ENCODE peak calls at places on chromosomes 5 and 9, in eight cellular contexts. One of them, this sample, is unnamed.

GRCh38 chr5:142319105-142319504 is 5.7 kb downstream of the SPRY4 start:
- DNase-seq in heart right ventricle: no peak
- DNase-seq in coronary artery: no peak
- DNase-seq in right lobe of liver: no peak
- DNase-seq in Peyer's patch: no peak
- DNase-seq in OCI-LY7: no peak
- DNase-seq in fibroblast of mammary gland: peak; percentile 38
- DNase-seq in breast epithelium: no peak
- DNase-seq in this sample: peak; percentile 43

GRCh38 chr5:72057816-72058215 is 49.5 kb upstream of the MAP1B start:
- DNase-seq in fibroblast of mammary gland: no peak
- DNase-seq in coronary artery: no peak
- DNase-seq in Peyer's patch: no peak
- DNase-seq in right lobe of liver: no peak
- DNase-seq in breast epithelium: no peak
- DNase-seq in heart right ventricle: no peak
- DNase-seq in OCI-LY7: no peak
- DNase-seq in this sample: no peak

GRCh38 chr5:142317673-142318261 is 7.1 kb downstream of the SPRY4 start:
- DNase-seq in breast epithelium: no peak
- DNase-seq in Peyer's patch: no peak
- DNase-seq in OCI-LY7: no peak
- DNase-seq in fibroblast of mammary gland: peak; percentile 38
- DNase-seq in coronary artery: no peak
- DNase-seq in heart right ventricle: peak; percentile 35
- DNase-seq in right lobe of liver: no peak
- DNase-seq in this sample: no peak

GRCh38 chr9:38144421-38144820 is 75.4 kb upstream of the SHB start:
- DNase-seq in OCI-LY7: no peak
- DNase-seq in coronary artery: no peak
- DNase-seq in breast epithelium: no peak
- DNase-seq in fibroblast of mammary gland: peak; percentile 17
- DNase-seq in Peyer's patch: no peak
- DNase-seq in right lobe of liver: no peak
- DNase-seq in heart right ventricle: no peak
- DNase-seq in this sample: peak; percentile 38

GRCh38 chr5:143008809-143009521 is 238.8 kb downstream of the ARHGAP26 start:
- DNase-seq in breast epithelium: no peak
- DNase-seq in right lobe of liver: no peak
- DNase-seq in fibroblast of mammary gland: peak; percentile 100
- DNase-seq in coronary artery: no peak
- DNase-seq in heart right ventricle: no peak
- DNase-seq in OCI-LY7: no peak
- DNase-seq in Peyer's patch: peak; percentile 35
- DNase-seq in this sample: peak; percentile 95

GRCh38 chr5:8061140-8061469 is 192.2 kb downstream of the MTRR start:
- DNase-seq in right lobe of liver: no peak
- DNase-seq in OCI-LY7: no peak
- DNase-seq in fibroblast of mammary gland: no peak
- DNase-seq in coronary artery: no peak
- DNase-seq in Peyer's patch: no peak
- DNase-seq in heart right ventricle: no peak
- DNase-seq in breast epithelium: no peak
- DNase-seq in this sample: no peak

GRCh38 chr5:134411546-134412266 is at the start of gene CDKN2AIPNL:
- DNase-seq in breast epithelium: peak; percentile 88
- DNase-seq in OCI-LY7: peak; percentile 91
- DNase-seq in Peyer's patch: peak; percentile 91
- DNase-seq in right lobe of liver: peak; percentile 95
- DNase-seq in coronary artery: peak; percentile 92
- DNase-seq in fibroblast of mammary gland: peak; percentile 79
- DNase-seq in heart right ventricle: peak; percentile 94
- DNase-seq in this sample: peak; percentile 88

GRCh38 chr5:101942321-101942882 is 353.7 kb downstream of the SLCO4C1 start:
- DNase-seq in fibroblast of mammary gland: peak; percentile 1
- DNase-seq in breast epithelium: no peak
- DNase-seq in heart right ventricle: no peak
- DNase-seq in coronary artery: no peak
- DNase-seq in OCI-LY7: peak; percentile 35
- DNase-seq in Peyer's patch: no peak
- DNase-seq in right lobe of liver: no peak
- DNase-seq in this sample: peak; percentile 32

GRCh38 chr5:65262094-65262493 is 219.6 kb downstream of the ADAMTS6 start:
- DNase-seq in breast epithelium: no peak
- DNase-seq in heart right ventricle: no peak
- DNase-seq in right lobe of liver: no peak
- DNase-seq in OCI-LY7: no peak
- DNase-seq in coronary artery: no peak
- DNase-seq in Peyer's patch: no peak
- DNase-seq in fibroblast of mammary gland: no peak
- DNase-seq in this sample: no peak

GRCh38 chr9:21294904-21295538 is 10.1 kb downstream of the IFNA5 start:
- DNase-seq in OCI-LY7: no peak
- DNase-seq in Peyer's patch: no peak
- DNase-seq in right lobe of liver: no peak
- DNase-seq in fibroblast of mammary gland: no peak
- DNase-seq in heart right ventricle: no peak
- DNase-seq in coronary artery: no peak
- DNase-seq in breast epithelium: no peak
- DNase-seq in this sample: no peak

GRCh38 chr9:113562653-113563381 is 99.3 kb downstream of the RGS3 start:
- DNase-seq in breast epithelium: peak; percentile 28
- DNase-seq in coronary artery: peak; percentile 49
- DNase-seq in OCI-LY7: no peak
- DNase-seq in Peyer's patch: no peak
- DNase-seq in heart right ventricle: no peak
- DNase-seq in fibroblast of mammary gland: no peak
- DNase-seq in right lobe of liver: peak; percentile 21
- DNase-seq in this sample: no peak

GRCh38 chr5:150616506-150616905 is 24.0 kb upstream of the SYNPO start:
- DNase-seq in coronary artery: no peak
- DNase-seq in heart right ventricle: no peak
- DNase-seq in OCI-LY7: no peak
- DNase-seq in right lobe of liver: no peak
- DNase-seq in breast epithelium: no peak
- DNase-seq in Peyer's patch: no peak
- DNase-seq in fibroblast of mammary gland: no peak
- DNase-seq in this sample: no peak

GRCh38 chr9:114902773-114903589 is 27.4 kb downstream of the TNFSF8 start:
- DNase-seq in OCI-LY7: peak; percentile 41
- DNase-seq in breast epithelium: no peak
- DNase-seq in Peyer's patch: no peak
- DNase-seq in right lobe of liver: no peak
- DNase-seq in heart right ventricle: no peak
- DNase-seq in coronary artery: no peak
- DNase-seq in fibroblast of mammary gland: no peak
- DNase-seq in this sample: peak; percentile 31

DNA sequence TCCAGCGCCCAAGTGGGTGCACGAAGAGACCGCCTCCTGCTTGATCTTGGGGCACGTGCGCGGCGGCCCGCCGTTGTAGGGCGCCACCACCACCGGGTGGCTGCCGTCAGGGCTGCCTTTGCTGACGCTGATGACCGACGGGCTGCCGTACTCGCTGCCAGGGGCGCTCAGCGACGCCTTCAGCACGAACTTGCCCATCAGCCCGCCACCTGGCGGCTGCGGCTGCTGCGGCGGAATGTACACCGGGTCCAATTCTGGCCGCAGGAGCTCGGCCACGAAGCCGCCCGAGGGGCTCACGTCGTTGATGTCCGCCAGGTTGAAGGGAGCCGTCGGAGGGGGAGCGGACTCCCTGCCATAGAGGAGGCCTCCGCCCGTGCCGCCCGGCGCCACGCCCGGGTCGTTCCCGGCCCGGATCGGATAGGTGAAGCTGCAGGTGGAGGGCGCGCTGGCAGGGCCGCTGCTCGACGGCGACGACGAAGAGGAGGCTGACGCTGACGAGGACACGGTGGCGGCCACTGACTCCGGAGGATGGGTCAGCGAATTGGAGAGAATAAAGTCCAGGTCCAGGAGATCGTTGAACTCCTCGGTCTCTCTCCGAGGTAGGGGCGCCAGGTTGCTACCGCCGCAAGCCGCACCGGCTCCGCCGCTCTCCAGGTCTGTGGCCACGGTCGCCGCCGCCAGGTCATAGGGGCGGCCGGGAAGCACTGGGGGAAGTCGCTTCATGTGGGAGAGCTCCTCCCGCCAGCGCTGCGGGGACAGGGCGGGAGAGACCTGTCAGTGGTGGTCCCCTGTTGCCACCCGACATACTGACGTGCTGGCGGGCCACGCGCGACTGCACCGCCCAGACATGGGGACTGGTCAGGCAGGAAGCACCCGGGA is 1.8 kb downstream of the KLF4 start:
- DNase-seq in fibroblast of mammary gland: peak; percentile 48
- DNase-seq in heart right ventricle: peak; percentile 67
- DNase-seq in breast epithelium: peak; percentile 64
- DNase-seq in Peyer's patch: no peak
- DNase-seq in coronary artery: peak; percentile 81
- DNase-seq in right lobe of liver: peak; percentile 74
- DNase-seq in OCI-LY7: no peak
- DNase-seq in this sample: peak; percentile 50
- TF ChIP-seq CTCF in fibroblast of mammary gland: peak; percentile 24
- TF ChIP-seq CTCF in heart right ventricle: peak; percentile 71
- TF ChIP-seq CTCF in breast epithelium: peak; percentile 50
- TF ChIP-seq CTCF in Peyer's patch: peak; percentile 19
- TF ChIP-seq CTCF in coronary artery: no peak
- TF ChIP-seq CTCF in right lobe of liver: peak; percentile 43
- TF ChIP-seq CTCF in OCI-LY7: no peak
- TF ChIP-seq CTCF in this sample: peak; percentile 69

DNA sequence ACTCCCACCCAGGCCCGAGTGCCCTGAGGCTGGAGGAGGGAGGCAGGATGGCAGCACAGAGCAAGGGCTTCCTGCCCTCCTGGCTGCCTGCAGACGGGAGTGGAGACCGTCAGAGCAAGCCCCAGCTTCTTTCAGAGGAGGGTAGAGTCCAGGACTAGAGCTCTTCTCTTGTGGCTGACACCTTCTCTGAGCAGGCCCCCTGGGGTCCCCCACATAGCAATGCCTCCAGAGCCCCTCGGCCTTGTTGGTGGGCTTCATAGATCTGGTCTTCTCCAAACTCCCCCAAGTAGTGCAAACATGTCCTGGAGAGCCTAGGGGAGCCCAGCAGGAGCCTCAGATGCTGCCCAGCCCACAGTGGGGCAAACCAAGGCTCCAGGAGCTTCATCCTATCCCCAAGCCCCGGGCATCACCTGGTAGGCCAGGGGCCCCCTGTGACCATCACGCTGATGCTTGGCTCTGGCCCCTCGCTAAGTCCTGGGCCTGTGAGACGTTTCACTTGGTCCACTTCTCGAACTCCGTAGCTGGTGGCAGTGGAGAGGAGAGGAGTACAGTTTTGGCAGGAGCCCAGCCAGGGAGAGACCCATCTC is 2.0 kb downstream of the MZB1 start:
- DNase-seq in breast epithelium: no peak
- DNase-seq in heart right ventricle: no peak
- DNase-seq in Peyer's patch: no peak
- DNase-seq in fibroblast of mammary gland: no peak
- DNase-seq in OCI-LY7: peak; percentile 70
- DNase-seq in coronary artery: no peak
- DNase-seq in right lobe of liver: no peak
- DNase-seq in this sample: no peak
- H3K4me3 ChIP-seq in breast epithelium: peak overlapping the region; percentile 61
- H3K4me3 ChIP-seq in heart right ventricle: no peak overlapping the region
- H3K4me3 ChIP-seq in Peyer's patch: peak overlapping the region; percentile 30
- H3K4me3 ChIP-seq in fibroblast of mammary gland: no peak overlapping the region
- H3K4me3 ChIP-seq in OCI-LY7: peak overlapping the region; percentile 79
- H3K4me3 ChIP-seq in coronary artery: no peak overlapping the region
- H3K4me3 ChIP-seq in right lobe of liver: no peak overlapping the region
- H3K4me3 ChIP-seq in this sample: no peak overlapping the region

GRCh38 chr5:52119768-52120167 is 667.9 kb upstream of the ITGA1 start:
- DNase-seq in fibroblast of mammary gland: no peak
- DNase-seq in Peyer's patch: no peak
- DNase-seq in OCI-LY7: no peak
- DNase-seq in coronary artery: no peak
- DNase-seq in right lobe of liver: no peak
- DNase-seq in heart right ventricle: no peak
- DNase-seq in breast epithelium: no peak
- DNase-seq in this sample: no peak
- TF ChIP-seq CTCF in fibroblast of mammary gland: no peak
- TF ChIP-seq CTCF in Peyer's patch: no peak
- TF ChIP-seq CTCF in OCI-LY7: no peak
- TF ChIP-seq CTCF in coronary artery: no peak
- TF ChIP-seq CTCF in right lobe of liver: no peak
- TF ChIP-seq CTCF in heart right ventricle: no peak
- TF ChIP-seq CTCF in breast epithelium: no peak
- TF ChIP-seq CTCF in this sample: no peak

DNA sequence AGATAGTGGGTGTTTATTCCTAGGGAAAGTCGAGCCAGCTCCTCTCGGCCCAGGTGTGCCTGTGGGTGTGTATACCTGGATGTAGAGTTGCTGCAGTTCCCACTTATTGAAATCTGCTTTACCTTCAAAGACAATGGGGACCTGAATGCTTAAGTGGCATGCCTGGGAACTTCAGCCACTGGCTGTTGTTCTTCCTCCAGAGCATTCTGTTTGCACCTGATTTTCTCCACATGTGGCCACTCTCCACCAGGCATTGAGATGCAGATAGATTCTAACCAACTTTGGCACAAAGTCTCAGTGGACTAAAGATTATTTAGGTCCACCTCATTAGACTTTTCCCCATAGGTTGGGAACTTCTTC is 186.8 kb downstream of the ZNF462 start:
- DNase-seq in Peyer's patch: no peak
- DNase-seq in coronary artery: no peak
- DNase-seq in OCI-LY7: no peak
- DNase-seq in right lobe of liver: no peak
- DNase-seq in fibroblast of mammary gland: no peak
- DNase-seq in heart right ventricle: no peak
- DNase-seq in breast epithelium: no peak
- DNase-seq in this sample: no peak
- H3K4me3 ChIP-seq in Peyer's patch: no peak overlapping the region
- H3K4me3 ChIP-seq in coronary artery: no peak overlapping the region
- H3K4me3 ChIP-seq in OCI-LY7: no peak overlapping the region
- H3K4me3 ChIP-seq in right lobe of liver: no peak overlapping the region
- H3K4me3 ChIP-seq in fibroblast of mammary gland: no peak overlapping the region
- H3K4me3 ChIP-seq in heart right ventricle: no peak overlapping the region
- H3K4me3 ChIP-seq in breast epithelium: no peak overlapping the region
- H3K4me3 ChIP-seq in this sample: no peak overlapping the region

GRCh38 chr9:70510157-70510770 is 95.8 kb upstream of the KLF9 start:
- DNase-seq in Peyer's patch: no peak
- DNase-seq in breast epithelium: no peak
- DNase-seq in OCI-LY7: peak; percentile 27
- DNase-seq in right lobe of liver: no peak
- DNase-seq in heart right ventricle: peak; percentile 51
- DNase-seq in coronary artery: no peak
- DNase-seq in fibroblast of mammary gland: no peak
- DNase-seq in this sample: no peak
- TF ChIP-seq CTCF in Peyer's patch: peak; percentile 40
- TF ChIP-seq CTCF in breast epithelium: no peak
- TF ChIP-seq CTCF in OCI-LY7: peak; percentile 75
- TF ChIP-seq CTCF in right lobe of liver: peak; percentile 59
- TF ChIP-seq CTCF in heart right ventricle: peak; percentile 77
- TF ChIP-seq CTCF in coronary artery: no peak
- TF ChIP-seq CTCF in fibroblast of mammary gland: peak; percentile 66
- TF ChIP-seq CTCF in this sample: peak; percentile 74

DNA sequence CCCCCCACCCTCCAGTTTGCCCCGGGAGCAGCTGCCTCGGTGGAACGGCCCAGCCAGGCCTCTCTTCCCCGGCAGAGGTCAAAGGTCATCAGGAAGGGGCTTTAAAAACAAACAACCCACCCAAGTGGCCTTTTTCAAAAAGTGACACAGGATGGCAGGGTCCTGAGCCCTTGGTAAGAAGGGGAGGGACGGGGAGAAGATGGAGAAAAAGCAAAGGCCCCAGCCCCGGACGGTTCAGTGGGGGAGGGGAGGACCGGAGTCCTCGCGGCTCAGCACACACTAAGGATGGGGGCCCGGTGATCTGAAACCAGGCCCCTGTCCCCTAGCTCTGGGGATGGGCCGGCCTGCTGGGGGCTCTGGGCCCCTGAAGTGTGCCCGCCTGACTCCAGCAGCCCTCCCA is 1.1 kb downstream of the PRRX2 start:
- DNase-seq in heart right ventricle: no peak
- DNase-seq in coronary artery: no peak
- DNase-seq in breast epithelium: no peak
- DNase-seq in right lobe of liver: no peak
- DNase-seq in OCI-LY7: no peak
- DNase-seq in fibroblast of mammary gland: no peak
- DNase-seq in Peyer's patch: no peak
- DNase-seq in this sample: no peak
- H3K4me3 ChIP-seq in heart right ventricle: no peak overlapping the region
- H3K4me3 ChIP-seq in coronary artery: peak overlapping the region; percentile 81
- H3K4me3 ChIP-seq in breast epithelium: peak overlapping the region; percentile 80
- H3K4me3 ChIP-seq in right lobe of liver: no peak overlapping the region
- H3K4me3 ChIP-seq in OCI-LY7: no peak overlapping the region
- H3K4me3 ChIP-seq in fibroblast of mammary gland: no peak overlapping the region
- H3K4me3 ChIP-seq in Peyer's patch: peak overlapping the region; percentile 43
- H3K4me3 ChIP-seq in this sample: peak overlapping the region; percentile 46